ENCODE peak calls at places on chromosomes 4 and X, in six cellular contexts. One of them, this sample, is unnamed.
A peak's percentile ranks its signal among the peaks of the same experiment; 100 is the strongest.

GRCh38 chr4:119646347-119647071 is 17.9 kb upstream of the PDE5A start:
- DNase-seq in esophagus squamous epithelium: no peak
- DNase-seq in heart right ventricle: no peak
- DNase-seq in kidney: no peak
- DNase-seq in heart left ventricle: peak; percentile 53
- DNase-seq in aorta: peak; percentile 63
- DNase-seq in this sample: no peak

GRCh38 chr4:2694691-2695090 is 61.4 kb downstream of the TNIP2 start:
- DNase-seq in esophagus squamous epithelium: no peak
- DNase-seq in heart right ventricle: no peak
- DNase-seq in kidney: no peak
- DNase-seq in heart left ventricle: no peak
- DNase-seq in aorta: no peak
- DNase-seq in this sample: no peak

GRCh38 chrX:8760021-8760420 is 28.1 kb upstream of the ANOS1 start:
- DNase-seq in esophagus squamous epithelium: no peak
- DNase-seq in heart right ventricle: no peak
- DNase-seq in kidney: no peak
- DNase-seq in heart left ventricle: no peak
- DNase-seq in aorta: no peak
- DNase-seq in this sample: no peak

GRCh38 chr4:7461171-7461570 is 26.4 kb upstream of the PSAPL1 start:
- DNase-seq in esophagus squamous epithelium: no peak
- DNase-seq in heart right ventricle: no peak
- DNase-seq in kidney: no peak
- DNase-seq in heart left ventricle: no peak
- DNase-seq in aorta: no peak
- DNase-seq in this sample: no peak

GRCh38 chr4:139887378-139887801 is 221.8 kb downstream of the MGST2 start:
- DNase-seq in esophagus squamous epithelium: no peak
- DNase-seq in heart right ventricle: no peak
- DNase-seq in kidney: no peak
- DNase-seq in heart left ventricle: no peak
- DNase-seq in aorta: no peak
- DNase-seq in this sample: peak; percentile 80

GRCh38 chr4:91280551-91281290 is 1023.0 kb upstream of the GRID2 start:
- DNase-seq in esophagus squamous epithelium: no peak
- DNase-seq in heart right ventricle: no peak
- DNase-seq in kidney: no peak
- DNase-seq in heart left ventricle: no peak
- DNase-seq in aorta: no peak
- DNase-seq in this sample: no peak

GRCh38 chr4:185112104-185112503 is 31.0 kb upstream of the SLC25A4 start:
- DNase-seq in esophagus squamous epithelium: no peak
- DNase-seq in heart right ventricle: no peak
- DNase-seq in kidney: no peak
- DNase-seq in heart left ventricle: peak; percentile 57
- DNase-seq in aorta: no peak
- DNase-seq in this sample: no peak

GRCh38 chrX:112211459-112211858 is 128.9 kb upstream of the TRPC5 start:
- DNase-seq in esophagus squamous epithelium: no peak
- DNase-seq in heart right ventricle: no peak
- DNase-seq in kidney: no peak
- DNase-seq in heart left ventricle: no peak
- DNase-seq in aorta: no peak
- DNase-seq in this sample: no peak

GRCh38 chrX:105658136-105658535 is 164.2 kb upstream of the NRK start:
- DNase-seq in esophagus squamous epithelium: no peak
- DNase-seq in heart right ventricle: no peak
- DNase-seq in kidney: no peak
- DNase-seq in heart left ventricle: no peak
- DNase-seq in aorta: no peak
- DNase-seq in this sample: no peak

GRCh38 chrX:39479856-39480255 is 617.9 kb downstream of the BCOR start:
- DNase-seq in esophagus squamous epithelium: no peak
- DNase-seq in heart right ventricle: no peak
- DNase-seq in kidney: no peak
- DNase-seq in heart left ventricle: no peak
- DNase-seq in aorta: no peak
- DNase-seq in this sample: no peak

GRCh38 chrX:31333181-31333831 is 261.5 kb upstream of the FTHL17 start:
- DNase-seq in esophagus squamous epithelium: no peak
- DNase-seq in heart right ventricle: no peak
- DNase-seq in kidney: no peak
- DNase-seq in heart left ventricle: no peak
- DNase-seq in aorta: no peak
- DNase-seq in this sample: no peak

GRCh38 chr4:74133786-74134499 is 24.0 kb upstream of the MTHFD2L start:
- DNase-seq in esophagus squamous epithelium: peak; percentile 2
- DNase-seq in heart right ventricle: peak; percentile 54
- DNase-seq in kidney: peak; percentile 83
- DNase-seq in heart left ventricle: peak; percentile 71
- DNase-seq in aorta: peak; percentile 76
- DNase-seq in this sample: no peak

GRCh38 chr4:178142724-178143123 is 700.5 kb upstream of the AGA start:
- DNase-seq in esophagus squamous epithelium: no peak
- DNase-seq in heart right ventricle: no peak
- DNase-seq in kidney: no peak
- DNase-seq in heart left ventricle: no peak
- DNase-seq in aorta: no peak
- DNase-seq in this sample: no peak

GRCh38 chr4:149296084-149296483 is 519.6 kb downstream of the IQCM start:
- DNase-seq in esophagus squamous epithelium: no peak
- DNase-seq in heart right ventricle: no peak
- DNase-seq in kidney: no peak
- DNase-seq in heart left ventricle: no peak
- DNase-seq in aorta: no peak
- DNase-seq in this sample: no peak

GRCh38 chrX:115499112-115499805 is 61.7 kb upstream of the PLS3 start:
- DNase-seq in esophagus squamous epithelium: no peak
- DNase-seq in heart right ventricle: no peak
- DNase-seq in kidney: no peak
- DNase-seq in heart left ventricle: no peak
- DNase-seq in aorta: no peak
- DNase-seq in this sample: no peak

GRCh38 chrX:97639526-97639925 is 755.8 kb downstream of the RPA4 start:
- DNase-seq in esophagus squamous epithelium: no peak
- DNase-seq in heart right ventricle: no peak
- DNase-seq in kidney: no peak
- DNase-seq in heart left ventricle: no peak
- DNase-seq in aorta: no peak
- DNase-seq in this sample: no peak

GRCh38 chr4:15147709-15148651 is 145.7 kb downstream of the CPEB2 start:
- DNase-seq in esophagus squamous epithelium: no peak
- DNase-seq in heart right ventricle: no peak
- DNase-seq in kidney: no peak
- DNase-seq in heart left ventricle: no peak
- DNase-seq in aorta: no peak
- DNase-seq in this sample: no peak

GRCh38 chr4:150264595-150265141 is 186.4 kb downstream of the DCLK2 start:
- DNase-seq in esophagus squamous epithelium: no peak
- DNase-seq in heart right ventricle: no peak
- DNase-seq in kidney: no peak
- DNase-seq in heart left ventricle: no peak
- DNase-seq in aorta: no peak
- DNase-seq in this sample: peak; percentile 62

GRCh38 chrX:101417981-101418841 is 10.2 kb downstream of the HNRNPH2 start:
- DNase-seq in esophagus squamous epithelium: no peak
- DNase-seq in heart right ventricle: peak; percentile 79
- DNase-seq in kidney: peak; percentile 84
- DNase-seq in heart left ventricle: peak; percentile 85
- DNase-seq in aorta: peak; percentile 75
- DNase-seq in this sample: peak; percentile 90

GRCh38 chrX:56932653-56933339 is 62.5 kb downstream of the SPIN3 start:
- DNase-seq in esophagus squamous epithelium: no peak
- DNase-seq in heart right ventricle: no peak
- DNase-seq in kidney: no peak
- DNase-seq in heart left ventricle: no peak
- DNase-seq in aorta: no peak
- DNase-seq in this sample: no peak

GRCh38 chrX:70046978-70047377 is 2.8 kb downstream of the AWAT2 start:
- DNase-seq in esophagus squamous epithelium: no peak
- DNase-seq in heart right ventricle: no peak
- DNase-seq in kidney: no peak
- DNase-seq in heart left ventricle: no peak
- DNase-seq in aorta: no peak
- DNase-seq in this sample: no peak

GRCh38 chr4:182142146-182143085 is 100.8 kb upstream of the TENM3 start:
- DNase-seq in esophagus squamous epithelium: no peak
- DNase-seq in heart right ventricle: no peak
- DNase-seq in kidney: peak; percentile 82
- DNase-seq in heart left ventricle: no peak
- DNase-seq in aorta: no peak
- DNase-seq in this sample: no peak

GRCh38 chr4:77465271-77465670 is 140.3 kb upstream of the CXCL13 start:
- DNase-seq in esophagus squamous epithelium: no peak
- DNase-seq in heart right ventricle: no peak
- DNase-seq in kidney: no peak
- DNase-seq in heart left ventricle: no peak
- DNase-seq in aorta: no peak
- DNase-seq in this sample: no peak

GRCh38 chrX:153766871-153767673 is 3.0 kb downstream of the PLXNB3 start:
- DNase-seq in esophagus squamous epithelium: no peak
- DNase-seq in heart right ventricle: peak; percentile 10
- DNase-seq in kidney: peak; percentile 69
- DNase-seq in heart left ventricle: peak; percentile 20
- DNase-seq in aorta: peak; percentile 50
- DNase-seq in this sample: no peak

GRCh38 chrX:153767674-153768055 is 3.6 kb downstream of the PLXNB3 start:
- DNase-seq in esophagus squamous epithelium: no peak
- DNase-seq in heart right ventricle: peak; percentile 2
- DNase-seq in kidney: peak; percentile 58
- DNase-seq in heart left ventricle: peak; percentile 21
- DNase-seq in aorta: peak; percentile 41
- DNase-seq in this sample: no peak

GRCh38 chrX:153769865-153770605 is 6.0 kb downstream of the PLXNB3 start:
- DNase-seq in esophagus squamous epithelium: no peak
- DNase-seq in heart right ventricle: peak; percentile 1
- DNase-seq in kidney: no peak
- DNase-seq in heart left ventricle: peak; percentile 13
- DNase-seq in aorta: peak; percentile 40
- DNase-seq in this sample: no peak

GRCh38 chrX:153769158-153769864 is 5.3 kb downstream of the PLXNB3 start:
- DNase-seq in esophagus squamous epithelium: no peak
- DNase-seq in heart right ventricle: peak; percentile 2
- DNase-seq in kidney: peak; percentile 75
- DNase-seq in heart left ventricle: peak; percentile 26
- DNase-seq in aorta: peak; percentile 36
- DNase-seq in this sample: no peak

GRCh38 chrX:153768311-153769157 is 4.5 kb downstream of the PLXNB3 start:
- DNase-seq in esophagus squamous epithelium: no peak
- DNase-seq in heart right ventricle: peak; percentile 5
- DNase-seq in kidney: peak; percentile 73
- DNase-seq in heart left ventricle: peak; percentile 22
- DNase-seq in aorta: peak; percentile 44
- DNase-seq in this sample: no peak
- H3K4me1 ChIP-seq in esophagus squamous epithelium: no peaks in the 10 kb centered on the region
- H3K4me1 ChIP-seq in heart right ventricle: peaks cover 4% of the 10 kb centered on the region
- H3K4me1 ChIP-seq in kidney: no peaks in the 10 kb centered on the region
- H3K4me1 ChIP-seq in heart left ventricle: no peaks in the 10 kb centered on the region
- H3K4me1 ChIP-seq in aorta: no peaks in the 10 kb centered on the region
- H3K4me1 ChIP-seq in this sample: peaks cover 40% of the 10 kb centered on the region

GRCh38 chrX:154013001-154013421 is 6.7 kb downstream of the IRAK1 start:
- DNase-seq in esophagus squamous epithelium: no peak
- DNase-seq in heart right ventricle: no peak
- DNase-seq in kidney: peak; percentile 64
- DNase-seq in heart left ventricle: no peak
- DNase-seq in aorta: peak; percentile 46
- DNase-seq in this sample: no peak

GRCh38 chrX:154011376-154012335 is 8.0 kb downstream of the IRAK1 start:
- DNase-seq in esophagus squamous epithelium: no peak
- DNase-seq in heart right ventricle: no peak
- DNase-seq in kidney: peak; percentile 59
- DNase-seq in heart left ventricle: no peak
- DNase-seq in aorta: peak; percentile 37
- DNase-seq in this sample: no peak

GRCh38 chrX:154008521-154008920 is 11.2 kb downstream of the IRAK1 start:
- DNase-seq in esophagus squamous epithelium: no peak
- DNase-seq in heart right ventricle: no peak
- DNase-seq in kidney: no peak
- DNase-seq in heart left ventricle: no peak
- DNase-seq in aorta: no peak
- DNase-seq in this sample: no peak

GRCh38 chrX:154012336-154012991 is 7.2 kb downstream of the IRAK1 start:
- DNase-seq in esophagus squamous epithelium: no peak
- DNase-seq in heart right ventricle: no peak
- DNase-seq in kidney: peak; percentile 71
- DNase-seq in heart left ventricle: no peak
- DNase-seq in aorta: peak; percentile 41
- DNase-seq in this sample: no peak

GRCh38 chrX:154010330-154011087 is 9.2 kb downstream of the IRAK1 start:
- DNase-seq in esophagus squamous epithelium: no peak
- DNase-seq in heart right ventricle: no peak
- DNase-seq in kidney: peak; percentile 47
- DNase-seq in heart left ventricle: no peak
- DNase-seq in aorta: peak; percentile 30
- DNase-seq in this sample: no peak
- H3K36me3 ChIP-seq in esophagus squamous epithelium: peaks cover 2% of the 10 kb centered on the region
- H3K36me3 ChIP-seq in heart right ventricle: peaks cover 46% of the 10 kb centered on the region
- H3K36me3 ChIP-seq in kidney: no peaks in the 10 kb centered on the region
- H3K36me3 ChIP-seq in heart left ventricle: no peaks in the 10 kb centered on the region
- H3K36me3 ChIP-seq in aorta: peaks cover 2% of the 10 kb centered on the region
- H3K36me3 ChIP-seq in this sample: no peaks in the 10 kb centered on the region

GRCh38 chrX:38109042-38109904 is 102.9 kb downstream of the SYTL5 start:
- DNase-seq in esophagus squamous epithelium: no peak
- DNase-seq in heart right ventricle: no peak
- DNase-seq in kidney: no peak
- DNase-seq in heart left ventricle: no peak
- DNase-seq in aorta: no peak
- DNase-seq in this sample: no peak
- H3K4me1 ChIP-seq in esophagus squamous epithelium: no peaks in the 10 kb centered on the region
- H3K4me1 ChIP-seq in heart right ventricle: no peaks in the 10 kb centered on the region
- H3K4me1 ChIP-seq in kidney: no peaks in the 10 kb centered on the region
- H3K4me1 ChIP-seq in heart left ventricle: no peaks in the 10 kb centered on the region
- H3K4me1 ChIP-seq in aorta: no peaks in the 10 kb centered on the region
- H3K4me1 ChIP-seq in this sample: no peaks in the 10 kb centered on the region

DNA sequence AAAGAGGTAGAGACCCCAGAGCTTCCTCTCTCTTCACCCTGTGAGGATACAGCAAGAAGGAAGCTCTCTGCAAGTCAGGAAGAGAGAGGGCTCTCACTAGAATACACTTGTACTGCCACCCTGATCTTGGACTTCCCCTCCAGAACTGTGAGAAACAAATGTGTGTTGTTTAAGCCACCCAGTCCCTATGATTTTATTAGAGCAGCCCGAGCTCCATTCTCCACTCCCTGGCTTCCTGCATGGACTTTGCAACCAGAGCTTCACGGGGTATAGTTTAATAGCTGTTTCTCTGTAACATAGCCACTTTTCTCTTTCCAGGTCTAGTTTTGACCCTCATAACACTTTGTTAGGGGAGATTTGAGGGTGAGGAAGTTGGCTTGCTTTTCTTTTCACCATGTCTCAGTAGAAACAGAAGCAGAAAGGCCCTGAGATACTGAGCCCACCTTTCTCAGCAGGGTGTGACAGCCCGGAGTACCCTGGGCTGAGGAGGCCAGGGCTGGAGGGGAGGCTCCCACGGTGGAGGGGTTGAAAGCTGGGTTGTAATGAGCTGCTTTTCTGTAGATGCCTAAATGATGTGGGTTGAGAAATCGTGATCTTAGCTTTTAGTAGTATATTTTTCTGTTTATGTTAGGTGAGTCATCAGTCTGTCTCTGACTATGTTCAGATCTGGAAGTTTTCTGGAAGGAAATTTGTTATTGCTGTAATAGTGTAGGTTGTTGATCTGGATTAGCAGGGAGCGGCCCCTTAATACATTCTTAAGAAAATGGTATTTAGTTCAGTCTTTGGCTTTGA is 118.6 kb downstream of the PTTG2 start:
- DNase-seq in esophagus squamous epithelium: no peak
- DNase-seq in heart right ventricle: no peak
- DNase-seq in kidney: no peak
- DNase-seq in heart left ventricle: no peak
- DNase-seq in aorta: no peak
- DNase-seq in this sample: no peak
- H3K36me3 ChIP-seq in esophagus squamous epithelium: no peaks in the 10 kb centered on the region
- H3K36me3 ChIP-seq in heart right ventricle: peaks cover 34% of the 10 kb centered on the region
- H3K36me3 ChIP-seq in kidney: peaks cover 4% of the 10 kb centered on the region
- H3K36me3 ChIP-seq in heart left ventricle: peaks cover 9% of the 10 kb centered on the region
- H3K36me3 ChIP-seq in aorta: no peaks in the 10 kb centered on the region
- H3K36me3 ChIP-seq in this sample: peaks cover 11% of the 10 kb centered on the region